ENCODE peak calls at places on chromosome 16, in six cellular contexts. One of them, this sample, is unnamed.

GRCh38 chr16:69321080-69321479 is 9.3 kb downstream of the PDF start:
- DNase-seq in IMR-90: no peak
- DNase-seq in mesendoderm: no peak
- DNase-seq in neuronal stem cell: no peak
- DNase-seq in H1: no peak
- DNase-seq in H9: no peak
- DNase-seq in this sample: no peak

GRCh38 chr16:54073356-54073755 is 213.2 kb downstream of the IRX3 start:
- DNase-seq in IMR-90: no peak
- DNase-seq in mesendoderm: no peak
- DNase-seq in H1: no peak
- DNase-seq in H9: no peak
- DNase-seq in neuronal stem cell: no peak
- DNase-seq in this sample: no peak

GRCh38 chr16:22018559-22018958 is 10.6 kb downstream of the MOSMO start:
- DNase-seq in H9: no peak
- DNase-seq in mesendoderm: no peak
- DNase-seq in IMR-90: peak; percentile 44
- DNase-seq in H1: no peak
- DNase-seq in neuronal stem cell: no peak
- DNase-seq in this sample: no peak

GRCh38 chr16:82311528-82311927 is 141.5 kb upstream of the MPHOSPH6 start:
- DNase-seq in H9: no peak
- DNase-seq in IMR-90: no peak
- DNase-seq in H1: no peak
- DNase-seq in mesendoderm: no peak
- DNase-seq in neuronal stem cell: no peak
- DNase-seq in this sample: no peak

GRCh38 chr16:50621452-50621792 is 59.7 kb downstream of the SNX20 start:
- DNase-seq in neuronal stem cell: no peak
- DNase-seq in mesendoderm: no peak
- DNase-seq in IMR-90: no peak
- DNase-seq in H1: no peak
- DNase-seq in H9: no peak
- DNase-seq in this sample: no peak

GRCh38 chr16:11980167-11980844 is 3.8 kb downstream of the SNX29 start:
- DNase-seq in H9: no peak
- DNase-seq in IMR-90: no peak
- DNase-seq in mesendoderm: no peak
- DNase-seq in neuronal stem cell: no peak
- DNase-seq in H1: no peak
- DNase-seq in this sample: no peak

GRCh38 chr16:12706628-12707027 is 97.1 kb downstream of the CPPED1 start:
- DNase-seq in neuronal stem cell: no peak
- DNase-seq in H9: no peak
- DNase-seq in mesendoderm: no peak
- DNase-seq in IMR-90: no peak
- DNase-seq in H1: no peak
- DNase-seq in this sample: no peak

GRCh38 chr16:24045641-24046040 is 209.9 kb downstream of the PRKCB start:
- DNase-seq in H1: peak; percentile 81
- DNase-seq in neuronal stem cell: peak; percentile 32
- DNase-seq in IMR-90: no peak
- DNase-seq in H9: peak; percentile 90
- DNase-seq in mesendoderm: peak; percentile 80
- DNase-seq in this sample: no peak

GRCh38 chr16:51450913-51451312 is 299.8 kb upstream of the SALL1 start:
- DNase-seq in IMR-90: no peak
- DNase-seq in neuronal stem cell: no peak
- DNase-seq in H1: no peak
- DNase-seq in mesendoderm: no peak
- DNase-seq in H9: no peak
- DNase-seq in this sample: no peak

GRCh38 chr16:495127-495748 is 32.3 kb upstream of the CAPN15 start:
- DNase-seq in IMR-90: peak; percentile 27
- DNase-seq in H9: peak; percentile 82
- DNase-seq in mesendoderm: peak; percentile 85
- DNase-seq in neuronal stem cell: no peak
- DNase-seq in H1: peak; percentile 41
- DNase-seq in this sample: peak; percentile 60

GRCh38 chr16:29876578-29877249 is 13.7 kb upstream of the CDIPT start:
- DNase-seq in IMR-90: no peak
- DNase-seq in mesendoderm: peak; percentile 39
- DNase-seq in H9: no peak
- DNase-seq in H1: no peak
- DNase-seq in neuronal stem cell: no peak
- DNase-seq in this sample: no peak

GRCh38 chr16:85312642-85313540 is 200.6 kb upstream of the CIBAR2 start:
- DNase-seq in mesendoderm: peak; percentile 38
- DNase-seq in H9: no peak
- DNase-seq in IMR-90: no peak
- DNase-seq in H1: no peak
- DNase-seq in neuronal stem cell: no peak
- DNase-seq in this sample: peak; percentile 76

GRCh38 chr16:12320298-12320706 is 343.8 kb downstream of the SNX29 start:
- DNase-seq in H1: no peak
- DNase-seq in neuronal stem cell: no peak
- DNase-seq in mesendoderm: peak; percentile 18
- DNase-seq in IMR-90: peak; percentile 93
- DNase-seq in H9: no peak
- DNase-seq in this sample: peak; percentile 64

GRCh38 chr16:86806838-86807351 is 228.5 kb downstream of the FOXL1 start:
- DNase-seq in mesendoderm: peak; percentile 82
- DNase-seq in H1: no peak
- DNase-seq in IMR-90: peak; percentile 66
- DNase-seq in H9: peak; percentile 56
- DNase-seq in neuronal stem cell: no peak
- DNase-seq in this sample: peak; percentile 17

GRCh38 chr16:76059186-76059585 is 218.0 kb upstream of the CNTNAP4 start:
- DNase-seq in H9: no peak
- DNase-seq in neuronal stem cell: no peak
- DNase-seq in IMR-90: no peak
- DNase-seq in mesendoderm: no peak
- DNase-seq in H1: no peak
- DNase-seq in this sample: no peak

GRCh38 chr16:27326738-27327585 is 13.2 kb downstream of the IL4R start:
- DNase-seq in H1: peak; percentile 80
- DNase-seq in neuronal stem cell: no peak
- DNase-seq in IMR-90: peak; percentile 97
- DNase-seq in H9: peak; percentile 96
- DNase-seq in mesendoderm: peak; percentile 99
- DNase-seq in this sample: peak; percentile 99

GRCh38 chr16:66388350-66389139 is 22.1 kb downstream of the CDH5 start:
- DNase-seq in H1: no peak
- DNase-seq in mesendoderm: no peak
- DNase-seq in IMR-90: no peak
- DNase-seq in H9: no peak
- DNase-seq in neuronal stem cell: no peak
- DNase-seq in this sample: no peak

GRCh38 chr16:89363621-89364393 is 126.6 kb downstream of the ANKRD11 start:
- DNase-seq in IMR-90: peak; percentile 86
- DNase-seq in H1: no peak
- DNase-seq in mesendoderm: peak; percentile 85
- DNase-seq in neuronal stem cell: no peak
- DNase-seq in H9: peak; percentile 73
- DNase-seq in this sample: peak; percentile 89

GRCh38 chr16:89716493-89716892 is 4.2 kb downstream of the VPS9D1 start:
- DNase-seq in mesendoderm: no peak
- DNase-seq in H9: no peak
- DNase-seq in H1: no peak
- DNase-seq in neuronal stem cell: no peak
- DNase-seq in IMR-90: no peak
- DNase-seq in this sample: no peak

GRCh38 chr16:87809150-87809902 is 43.5 kb upstream of the KLHDC4 start:
- DNase-seq in mesendoderm: no peak
- DNase-seq in H1: no peak
- DNase-seq in IMR-90: peak; percentile 53
- DNase-seq in H9: no peak
- DNase-seq in neuronal stem cell: no peak
- DNase-seq in this sample: no peak

GRCh38 chr16:20611350-20611902 is 35.3 kb upstream of the ACSM2B start:
- DNase-seq in H1: no peak
- DNase-seq in mesendoderm: no peak
- DNase-seq in neuronal stem cell: no peak
- DNase-seq in H9: no peak
- DNase-seq in IMR-90: no peak
- DNase-seq in this sample: no peak

GRCh38 chr16:17520567-17520966 is 49.8 kb upstream of the XYLT1 start:
- DNase-seq in IMR-90: peak; percentile 84
- DNase-seq in H1: no peak
- DNase-seq in neuronal stem cell: no peak
- DNase-seq in mesendoderm: no peak
- DNase-seq in H9: no peak
- DNase-seq in this sample: no peak

GRCh38 chr16:19948186-19949104 is 63.8 kb upstream of the GPRC5B start:
- DNase-seq in H9: no peak
- DNase-seq in H1: peak; percentile 74
- DNase-seq in mesendoderm: peak; percentile 94
- DNase-seq in neuronal stem cell: no peak
- DNase-seq in IMR-90: no peak
- DNase-seq in this sample: no peak

GRCh38 chr16:8868272-8869211 is at the start of gene CARHSP1:
- DNase-seq in neuronal stem cell: peak; percentile 94
- DNase-seq in mesendoderm: peak; percentile 96
- DNase-seq in H1: peak; percentile 49
- DNase-seq in H9: peak; percentile 96
- DNase-seq in IMR-90: peak; percentile 79
- DNase-seq in this sample: peak; percentile 93

GRCh38 chr16:20147091-20147490 is 73.4 kb upstream of the GPR139 start:
- DNase-seq in neuronal stem cell: no peak
- DNase-seq in IMR-90: no peak
- DNase-seq in H9: no peak
- DNase-seq in mesendoderm: peak; percentile 26
- DNase-seq in H1: no peak
- DNase-seq in this sample: no peak

GRCh38 chr16:3640632-3641501 is 13.6 kb upstream of the DNASE1 start:
- DNase-seq in neuronal stem cell: no peak
- DNase-seq in H1: no peak
- DNase-seq in IMR-90: no peak
- DNase-seq in mesendoderm: no peak
- DNase-seq in H9: no peak
- DNase-seq in this sample: no peak

GRCh38 chr16:68417711-68418301 is 30.5 kb downstream of the SMPD3 start:
- DNase-seq in H9: no peak
- DNase-seq in neuronal stem cell: no peak
- DNase-seq in IMR-90: no peak
- DNase-seq in H1: no peak
- DNase-seq in mesendoderm: no peak
- DNase-seq in this sample: no peak

GRCh38 chr16:4908854-4909401 is 28.0 kb downstream of the PPL start:
- DNase-seq in H9: no peak
- DNase-seq in IMR-90: no peak
- DNase-seq in neuronal stem cell: no peak
- DNase-seq in mesendoderm: no peak
- DNase-seq in H1: no peak
- DNase-seq in this sample: no peak

GRCh38 chr16:85056211-85056748 is 28.7 kb downstream of the KIAA0513 start:
- DNase-seq in mesendoderm: peak; percentile 63
- DNase-seq in H1: no peak
- DNase-seq in neuronal stem cell: no peak
- DNase-seq in H9: peak; percentile 57
- DNase-seq in IMR-90: peak; percentile 36
- DNase-seq in this sample: peak; percentile 65

DNA sequence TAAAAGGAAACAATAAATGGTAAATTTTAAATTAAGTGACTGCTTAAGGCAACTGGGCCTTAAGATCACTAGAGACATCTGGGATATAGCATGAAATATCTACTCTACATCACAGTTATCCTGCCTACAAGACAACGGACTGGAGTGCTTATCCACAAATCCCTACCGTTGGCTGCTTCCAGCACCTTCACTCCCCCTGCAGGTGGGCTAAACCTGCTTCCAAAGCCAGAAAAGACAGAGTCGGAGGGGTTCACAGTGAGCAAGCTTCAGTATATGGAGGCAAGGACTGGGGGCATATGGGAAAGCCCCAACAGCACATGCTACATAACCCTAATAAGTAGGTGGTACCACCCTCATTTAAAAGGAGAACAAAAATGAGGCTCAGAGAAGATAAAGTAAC is 45.3 kb downstream of the GRIN2A start:
- DNase-seq in H9: peak; percentile 56
- DNase-seq in H1: no peak
- DNase-seq in mesendoderm: peak; percentile 49
- DNase-seq in IMR-90: no peak
- DNase-seq in neuronal stem cell: no peak
- DNase-seq in this sample: no peak
- H2BK15ac ChIP-seq in H9: no peak overlapping the region
- H2BK15ac ChIP-seq in H1: no peak overlapping the region
- H2BK15ac ChIP-seq in mesendoderm: no peak overlapping the region
- H2BK15ac ChIP-seq in IMR-90: no peak overlapping the region
- H2BK15ac ChIP-seq in neuronal stem cell: no peak overlapping the region
- H2BK15ac ChIP-seq in this sample: no peak overlapping the region

GRCh38 chr16:70482624-70483023 is 28.2 kb downstream of the FCSK start:
- DNase-seq in H1: no peak
- DNase-seq in H9: no peak
- DNase-seq in neuronal stem cell: no peak
- DNase-seq in IMR-90: peak; percentile 13
- DNase-seq in mesendoderm: no peak
- DNase-seq in this sample: no peak

GRCh38 chr16:70478912-70479341 is 24.5 kb downstream of the FCSK start:
- DNase-seq in neuronal stem cell: no peak
- DNase-seq in H1: no peak
- DNase-seq in H9: peak; percentile 54
- DNase-seq in mesendoderm: no peak
- DNase-seq in IMR-90: no peak
- DNase-seq in this sample: no peak

GRCh38 chr16:70478169-70478568 is 23.8 kb downstream of the FCSK start:
- DNase-seq in H1: no peak
- DNase-seq in neuronal stem cell: no peak
- DNase-seq in IMR-90: no peak
- DNase-seq in mesendoderm: no peak
- DNase-seq in H9: no peak
- DNase-seq in this sample: no peak

GRCh38 chr16:70481929-70482536 is 27.6 kb downstream of the FCSK start:
- DNase-seq in H1: no peak
- DNase-seq in neuronal stem cell: no peak
- DNase-seq in IMR-90: peak; percentile 57
- DNase-seq in H9: no peak
- DNase-seq in mesendoderm: no peak
- DNase-seq in this sample: peak; percentile 2

GRCh38 chr16:70480127-70481105 is 26.0 kb downstream of the FCSK start:
- DNase-seq in mesendoderm: no peak
- DNase-seq in H1: no peak
- DNase-seq in IMR-90: no peak
- DNase-seq in neuronal stem cell: no peak
- DNase-seq in H9: no peak
- DNase-seq in this sample: no peak
- H3K4me2 ChIP-seq in mesendoderm: no peak overlapping the region
- H3K4me2 ChIP-seq in H1: no peak overlapping the region
- H3K4me2 ChIP-seq in IMR-90: no peak overlapping the region
- H3K4me2 ChIP-seq in neuronal stem cell: no peak overlapping the region
- H3K4me2 ChIP-seq in H9: no peak overlapping the region
- H3K4me2 ChIP-seq in this sample: no peak overlapping the region

GRCh38 chr16:1557576-1557975 is 24.1 kb downstream of the TMEM204 start:
- DNase-seq in mesendoderm: no peak
- DNase-seq in neuronal stem cell: no peak
- DNase-seq in H9: no peak
- DNase-seq in IMR-90: no peak
- DNase-seq in H1: no peak
- DNase-seq in this sample: no peak
- H2BK15ac ChIP-seq in mesendoderm: no peak overlapping the region
- H2BK15ac ChIP-seq in neuronal stem cell: no peak overlapping the region
- H2BK15ac ChIP-seq in H9: no peak overlapping the region
- H2BK15ac ChIP-seq in IMR-90: no peak overlapping the region
- H2BK15ac ChIP-seq in H1: no peak overlapping the region
- H2BK15ac ChIP-seq in this sample: no peak overlapping the region

GRCh38 chr16:10405386-10405939 is 19.6 kb downstream of the ATF7IP2 start:
- DNase-seq in H9: no peak
- DNase-seq in mesendoderm: peak; percentile 33
- DNase-seq in H1: no peak
- DNase-seq in IMR-90: peak; percentile 10
- DNase-seq in neuronal stem cell: no peak
- DNase-seq in this sample: no peak
- H3K4me2 ChIP-seq in H9: no peak overlapping the region
- H3K4me2 ChIP-seq in mesendoderm: no peak overlapping the region
- H3K4me2 ChIP-seq in H1: no peak overlapping the region
- H3K4me2 ChIP-seq in IMR-90: no peak overlapping the region
- H3K4me2 ChIP-seq in neuronal stem cell: no peak overlapping the region
- H3K4me2 ChIP-seq in this sample: no peak overlapping the region

This sample was measured in mesenchymal stem cell.